ENCODE peak calls at places on chromosomes 2 and 18, in six cellular contexts. One of them, this sample, is unnamed.

GRCh38 chr2:73837847-73838585 is 9.3 kb downstream of the STAMBP start:
- DNase-seq in HCT116: no peak
- DNase-seq in ascending aorta: no peak
- DNase-seq in progenitor cell of endocrine pancreas: no peak
- DNase-seq in heart left ventricle: no peak
- DNase-seq in neural crest cell: no peak
- DNase-seq in this sample: no peak

GRCh38 chr18:47978141-47978540 is 47.7 kb upstream of the SMAD2 start:
- DNase-seq in neural crest cell: no peak
- DNase-seq in ascending aorta: no peak
- DNase-seq in HCT116: no peak
- DNase-seq in heart left ventricle: no peak
- DNase-seq in progenitor cell of endocrine pancreas: no peak
- DNase-seq in this sample: no peak

GRCh38 chr2:132439703-132440398 is 23.2 kb downstream of the GPR39 start:
- DNase-seq in ascending aorta: no peak
- DNase-seq in heart left ventricle: no peak
- DNase-seq in progenitor cell of endocrine pancreas: no peak
- DNase-seq in HCT116: no peak
- DNase-seq in neural crest cell: no peak
- DNase-seq in this sample: no peak

GRCh38 chr2:28338046-28338753 is 54.5 kb upstream of the FOSL2 start:
- DNase-seq in ascending aorta: no peak
- DNase-seq in heart left ventricle: peak; percentile 82
- DNase-seq in neural crest cell: no peak
- DNase-seq in HCT116: no peak
- DNase-seq in progenitor cell of endocrine pancreas: no peak
- DNase-seq in this sample: peak; percentile 89

GRCh38 chr2:236986524-236987330 is 99.0 kb upstream of the COPS8 start:
- DNase-seq in heart left ventricle: no peak
- DNase-seq in progenitor cell of endocrine pancreas: no peak
- DNase-seq in ascending aorta: no peak
- DNase-seq in HCT116: no peak
- DNase-seq in neural crest cell: no peak
- DNase-seq in this sample: no peak

GRCh38 chr2:44974064-44974715 is 32.7 kb downstream of the SIX3 start:
- DNase-seq in heart left ventricle: no peak
- DNase-seq in ascending aorta: no peak
- DNase-seq in neural crest cell: no peak
- DNase-seq in progenitor cell of endocrine pancreas: no peak
- DNase-seq in HCT116: peak; percentile 73
- DNase-seq in this sample: peak; percentile 82

GRCh38 chr2:160970052-160970846 is 190.0 kb upstream of the TANK start:
- DNase-seq in progenitor cell of endocrine pancreas: no peak
- DNase-seq in heart left ventricle: no peak
- DNase-seq in neural crest cell: peak; percentile 21
- DNase-seq in HCT116: peak; percentile 55
- DNase-seq in ascending aorta: no peak
- DNase-seq in this sample: peak; percentile 88

GRCh38 chr2:24675338-24675737 is 117.9 kb downstream of the PTRHD1 start:
- DNase-seq in neural crest cell: no peak
- DNase-seq in HCT116: no peak
- DNase-seq in ascending aorta: no peak
- DNase-seq in heart left ventricle: no peak
- DNase-seq in progenitor cell of endocrine pancreas: no peak
- DNase-seq in this sample: no peak

GRCh38 chr2:204234879-204235278 is 298.3 kb downstream of the ICOS start:
- DNase-seq in HCT116: no peak
- DNase-seq in progenitor cell of endocrine pancreas: no peak
- DNase-seq in neural crest cell: no peak
- DNase-seq in ascending aorta: no peak
- DNase-seq in heart left ventricle: no peak
- DNase-seq in this sample: no peak

GRCh38 chr2:218979846-218980738 is 4.9 kb downstream of the FEV start:
- DNase-seq in neural crest cell: peak; percentile 84
- DNase-seq in progenitor cell of endocrine pancreas: peak; percentile 87
- DNase-seq in heart left ventricle: peak; percentile 78
- DNase-seq in HCT116: peak; percentile 68
- DNase-seq in ascending aorta: peak; percentile 20
- DNase-seq in this sample: peak; percentile 86

GRCh38 chr2:224908820-224909219 is 133.4 kb downstream of the DOCK10 start:
- DNase-seq in heart left ventricle: no peak
- DNase-seq in progenitor cell of endocrine pancreas: no peak
- DNase-seq in ascending aorta: no peak
- DNase-seq in HCT116: no peak
- DNase-seq in neural crest cell: no peak
- DNase-seq in this sample: no peak

GRCh38 chr2:10267551-10268465 is 34.9 kb upstream of the HPCAL1 start:
- DNase-seq in HCT116: no peak
- DNase-seq in ascending aorta: no peak
- DNase-seq in neural crest cell: no peak
- DNase-seq in progenitor cell of endocrine pancreas: no peak
- DNase-seq in heart left ventricle: peak; percentile 79
- DNase-seq in this sample: no peak

GRCh38 chr18:79926306-79926705 is 25.1 kb downstream of the SLC66A2 start:
- DNase-seq in progenitor cell of endocrine pancreas: no peak
- DNase-seq in ascending aorta: no peak
- DNase-seq in HCT116: no peak
- DNase-seq in neural crest cell: no peak
- DNase-seq in heart left ventricle: peak; percentile 9
- DNase-seq in this sample: no peak

GRCh38 chr2:21198637-21199036 is 74.9 kb downstream of the TDRD15 start:
- DNase-seq in heart left ventricle: no peak
- DNase-seq in neural crest cell: no peak
- DNase-seq in HCT116: no peak
- DNase-seq in ascending aorta: no peak
- DNase-seq in progenitor cell of endocrine pancreas: no peak
- DNase-seq in this sample: no peak

GRCh38 chr2:157364257-157364974 is 38.8 kb upstream of the ERMN start:
- DNase-seq in heart left ventricle: no peak
- DNase-seq in HCT116: no peak
- DNase-seq in neural crest cell: no peak
- DNase-seq in ascending aorta: no peak
- DNase-seq in progenitor cell of endocrine pancreas: no peak
- DNase-seq in this sample: no peak

GRCh38 chr2:32960647-32961403 is 14.1 kb downstream of the LTBP1 start:
- DNase-seq in ascending aorta: no peak
- DNase-seq in neural crest cell: no peak
- DNase-seq in HCT116: no peak
- DNase-seq in heart left ventricle: no peak
- DNase-seq in progenitor cell of endocrine pancreas: no peak
- DNase-seq in this sample: no peak

GRCh38 chr18:36492604-36493329 is 195.3 kb downstream of the FHOD3 start:
- DNase-seq in heart left ventricle: no peak
- DNase-seq in progenitor cell of endocrine pancreas: no peak
- DNase-seq in ascending aorta: no peak
- DNase-seq in neural crest cell: no peak
- DNase-seq in HCT116: no peak
- DNase-seq in this sample: no peak

GRCh38 chr2:64617631-64618151 is 36.0 kb downstream of the SERTAD2 start:
- DNase-seq in heart left ventricle: no peak
- DNase-seq in progenitor cell of endocrine pancreas: no peak
- DNase-seq in HCT116: no peak
- DNase-seq in ascending aorta: no peak
- DNase-seq in neural crest cell: no peak
- DNase-seq in this sample: no peak

GRCh38 chr2:85438291-85439110 is 20.0 kb downstream of the SH2D6 start:
- DNase-seq in progenitor cell of endocrine pancreas: no peak
- DNase-seq in HCT116: no peak
- DNase-seq in neural crest cell: no peak
- DNase-seq in ascending aorta: no peak
- DNase-seq in heart left ventricle: no peak
- DNase-seq in this sample: no peak

GRCh38 chr18:10565835-10566234 is 40.0 kb downstream of the NAPG start:
- DNase-seq in neural crest cell: no peak
- DNase-seq in HCT116: no peak
- DNase-seq in heart left ventricle: no peak
- DNase-seq in ascending aorta: no peak
- DNase-seq in progenitor cell of endocrine pancreas: no peak
- DNase-seq in this sample: peak; percentile 20

GRCh38 chr2:134395779-134396178 is 141.9 kb downstream of the MGAT5 start:
- DNase-seq in HCT116: no peak
- DNase-seq in neural crest cell: no peak
- DNase-seq in ascending aorta: no peak
- DNase-seq in heart left ventricle: no peak
- DNase-seq in progenitor cell of endocrine pancreas: no peak
- DNase-seq in this sample: peak; percentile 47

GRCh38 chr2:36452279-36452678 is 96.7 kb downstream of the CRIM1 start:
- DNase-seq in heart left ventricle: no peak
- DNase-seq in ascending aorta: no peak
- DNase-seq in HCT116: no peak
- DNase-seq in neural crest cell: no peak
- DNase-seq in progenitor cell of endocrine pancreas: no peak
- DNase-seq in this sample: peak; percentile 79

GRCh38 chr2:174048238-174048637 is 83.1 kb upstream of the SP3 start:
- DNase-seq in heart left ventricle: no peak
- DNase-seq in ascending aorta: no peak
- DNase-seq in HCT116: no peak
- DNase-seq in neural crest cell: no peak
- DNase-seq in progenitor cell of endocrine pancreas: no peak
- DNase-seq in this sample: no peak

GRCh38 chr2:129892360-129892759 is 87.1 kb upstream of the RAB6C start:
- DNase-seq in progenitor cell of endocrine pancreas: no peak
- DNase-seq in neural crest cell: no peak
- DNase-seq in heart left ventricle: no peak
- DNase-seq in ascending aorta: no peak
- DNase-seq in HCT116: no peak
- DNase-seq in this sample: no peak

GRCh38 chr2:8312861-8313768 is 368.7 kb upstream of the ID2 start:
- DNase-seq in ascending aorta: no peak
- DNase-seq in heart left ventricle: no peak
- DNase-seq in HCT116: peak; percentile 47
- DNase-seq in progenitor cell of endocrine pancreas: no peak
- DNase-seq in neural crest cell: no peak
- DNase-seq in this sample: peak; percentile 13

DNA sequence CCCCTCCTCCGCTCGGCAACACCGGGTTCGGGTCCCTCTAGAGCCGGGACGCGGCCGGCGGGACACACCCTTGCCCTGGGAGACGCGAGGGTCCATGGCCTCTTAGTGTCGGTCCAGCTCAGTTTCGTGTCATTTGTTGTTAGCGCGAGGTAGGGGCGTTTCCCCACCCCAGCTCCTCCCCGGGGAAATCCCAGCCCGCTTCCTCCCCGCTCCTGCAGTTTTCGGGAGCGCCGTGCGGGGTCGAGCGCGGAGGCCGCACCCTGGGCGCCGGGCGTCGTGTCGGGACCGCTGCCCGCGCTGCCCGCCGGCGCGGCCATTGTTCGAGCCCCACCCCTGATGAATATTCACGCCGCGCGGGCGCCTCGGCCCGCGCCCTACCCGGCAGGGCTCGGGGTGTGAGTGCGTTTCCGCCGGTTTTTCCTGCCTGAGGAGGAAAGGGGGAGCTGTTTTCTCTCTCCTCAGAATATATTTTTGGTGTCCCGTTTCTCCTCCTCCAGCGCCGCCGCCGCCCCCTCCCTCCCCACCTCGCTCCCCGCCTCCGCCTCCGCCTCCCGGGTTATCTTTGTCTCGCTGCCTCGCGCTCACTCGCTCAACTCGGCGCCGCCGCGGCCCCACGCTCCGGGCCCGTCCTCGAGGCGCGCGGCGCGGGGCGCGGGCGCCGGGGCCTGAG is at the start of gene MAP4K4:
- DNase-seq in neural crest cell: peak; percentile 61
- DNase-seq in progenitor cell of endocrine pancreas: peak; percentile 61
- DNase-seq in heart left ventricle: peak; percentile 89
- DNase-seq in ascending aorta: no peak
- DNase-seq in HCT116: peak; percentile 44
- DNase-seq in this sample: peak; percentile 83
- TF ChIP-seq CTCF in neural crest cell: peak; percentile 41
- TF ChIP-seq CTCF in progenitor cell of endocrine pancreas: peak; percentile 40
- TF ChIP-seq CTCF in heart left ventricle: peak; percentile 63
- TF ChIP-seq CTCF in ascending aorta: peak; percentile 28
- TF ChIP-seq CTCF in HCT116: peak; percentile 6
- TF ChIP-seq CTCF in this sample: peak; percentile 14

DNA sequence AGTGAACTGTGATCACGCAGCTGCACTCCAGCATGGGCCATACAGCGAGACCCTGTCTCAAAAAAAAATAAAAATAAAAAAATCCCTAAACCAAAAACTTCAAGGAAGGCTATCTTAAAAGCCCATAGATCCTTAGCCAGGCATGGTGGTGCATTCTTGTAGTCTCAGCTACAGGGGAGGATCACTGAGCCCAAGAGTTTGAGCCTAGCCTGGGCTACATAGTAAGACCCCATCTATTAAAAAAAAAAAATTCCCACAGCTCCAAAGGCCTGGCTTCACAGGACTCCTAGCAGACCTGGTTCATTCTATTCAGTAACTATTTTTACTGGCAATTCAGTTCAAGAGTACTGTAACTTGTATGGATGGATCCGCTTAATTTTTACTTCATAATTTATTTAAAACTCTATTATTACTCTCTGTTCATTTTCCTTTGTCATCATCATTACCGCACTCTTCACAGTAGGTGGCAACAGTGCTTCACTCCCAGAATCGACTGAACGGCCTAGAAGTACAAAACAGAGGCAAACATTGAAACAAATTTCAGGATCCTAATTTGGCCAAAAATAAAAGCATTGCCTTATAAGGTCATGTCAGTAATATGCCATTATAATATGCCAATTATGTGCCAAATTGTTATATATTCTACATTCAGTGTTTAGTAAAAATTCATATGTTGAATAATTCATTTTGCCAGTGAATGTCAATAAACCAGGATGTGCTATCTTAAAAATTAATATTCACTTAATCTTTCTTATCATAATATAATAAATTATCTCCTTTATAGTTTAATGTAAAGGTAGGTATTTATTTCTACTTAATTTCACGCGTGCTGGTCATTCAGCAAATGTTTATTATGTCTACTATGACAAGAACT is 14.3 kb upstream of the STAM2 start:
- DNase-seq in HCT116: peak; percentile 48
- DNase-seq in neural crest cell: peak; percentile 22
- DNase-seq in progenitor cell of endocrine pancreas: no peak
- DNase-seq in heart left ventricle: no peak
- DNase-seq in ascending aorta: no peak
- DNase-seq in this sample: peak; percentile 60
- TF ChIP-seq CTCF in HCT116: peak; percentile 69
- TF ChIP-seq CTCF in neural crest cell: peak; percentile 86
- TF ChIP-seq CTCF in progenitor cell of endocrine pancreas: peak; percentile 81
- TF ChIP-seq CTCF in heart left ventricle: peak; percentile 89
- TF ChIP-seq CTCF in ascending aorta: peak; percentile 88
- TF ChIP-seq CTCF in this sample: peak; percentile 78

GRCh38 chr2:83602753-83603152 is 856.3 kb downstream of the SUCLG1 start:
- DNase-seq in heart left ventricle: no peak
- DNase-seq in ascending aorta: no peak
- DNase-seq in neural crest cell: no peak
- DNase-seq in HCT116: no peak
- DNase-seq in progenitor cell of endocrine pancreas: no peak
- DNase-seq in this sample: no peak
- TF ChIP-seq CTCF in heart left ventricle: no peak
- TF ChIP-seq CTCF in ascending aorta: no peak
- TF ChIP-seq CTCF in neural crest cell: no peak
- TF ChIP-seq CTCF in HCT116: peak; percentile 16
- TF ChIP-seq CTCF in progenitor cell of endocrine pancreas: peak; percentile 12
- TF ChIP-seq CTCF in this sample: no peak

DNA sequence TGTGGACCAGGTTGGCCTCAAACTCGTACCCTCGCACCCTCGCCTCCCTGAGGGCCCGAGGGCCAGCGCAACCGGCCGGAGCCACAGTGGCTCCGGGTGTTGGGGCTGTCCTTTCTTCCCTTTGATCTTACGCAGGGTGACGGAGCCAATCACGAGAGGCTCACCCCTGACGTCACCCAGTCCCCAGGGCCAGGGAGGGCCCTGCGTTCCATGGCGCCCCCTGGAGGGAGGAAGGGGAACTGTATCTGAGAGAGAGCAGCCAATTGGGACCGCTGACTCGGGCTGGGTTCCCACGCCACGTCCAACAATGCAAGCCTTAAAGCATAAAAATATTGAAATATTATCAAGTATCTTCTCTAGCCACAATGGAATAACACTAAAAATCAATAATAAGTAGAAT is 432.8 kb upstream of the LRRTM4 start:
- DNase-seq in HCT116: no peak
- DNase-seq in neural crest cell: no peak
- DNase-seq in ascending aorta: no peak
- DNase-seq in heart left ventricle: no peak
- DNase-seq in progenitor cell of endocrine pancreas: no peak
- DNase-seq in this sample: no peak
- TF ChIP-seq CTCF in HCT116: no peak
- TF ChIP-seq CTCF in neural crest cell: peak; percentile 42
- TF ChIP-seq CTCF in ascending aorta: no peak
- TF ChIP-seq CTCF in heart left ventricle: no peak
- TF ChIP-seq CTCF in progenitor cell of endocrine pancreas: peak; percentile 25
- TF ChIP-seq CTCF in this sample: no peak

This sample was measured in foreskin fibroblast.